ENCODE peak calls at places on chromosomes 11 and 22, in nine cellular contexts. X, S, P, T, E, I, O, U and N are unnamed samples.

GRCh38 chr11:11211888-11212287 is 141.2 kb downstream of the CSNK2A3 start:
- DNase-seq in X (no peak), U (no peak), T (no peak), S (peak; percentile 73), E (no peak), I (no peak), O (no peak), P (no peak), N (peak; percentile 65)

GRCh38 chr11:59556883-59557205 is 45.5 kb downstream of the OR4D9 start:
- DNase-seq in P (no peak), X (no peak), E (no peak), U (no peak), S (no peak), O (no peak), T (no peak), I (no peak), N (no peak)

GRCh38 chr11:662689-663274 is 25.7 kb downstream of the DRD4 start:
- DNase-seq in P (peak; percentile 82), I (peak; percentile 2), O (no peak), U (peak; percentile 46), S (peak; percentile 18), X (no peak), E (peak; percentile 72), T (peak; percentile 50), N (peak; percentile 66)

GRCh38 chr11:31817054-31817620 is 6.0 kb upstream of the PAX6 start:
- DNase-seq in S (peak; percentile 39), U (no peak), O (peak; percentile 52), I (no peak), T (no peak), P (no peak), X (no peak), E (no peak), N (no peak)

GRCh38 chr22:44120314-44120704 is 60.4 kb upstream of the PARVG start:
- DNase-seq in I (no peak), E (no peak), P (no peak), X (no peak), O (peak; percentile 10), U (no peak), T (no peak), S (no peak), N (no peak)

GRCh38 chr11:120632579-120632978 is 121.0 kb downstream of the GRIK4 start:
- DNase-seq in X (no peak), P (no peak), U (no peak), O (no peak), T (no peak), S (no peak), E (no peak), I (no peak), N (no peak)

GRCh38 chr11:47186076-47186936 is at the start of gene PACSIN3:
- DNase-seq in U (no peak), E (peak; percentile 71), I (peak; percentile 21), O (peak; percentile 82), X (no peak), T (no peak), P (no peak), S (peak; percentile 35), N (peak; percentile 64)

GRCh38 chr11:26551186-26551801 is 20.8 kb downstream of the MUC15 start:
- DNase-seq in X (no peak), I (no peak), S (peak; percentile 26), U (no peak), P (no peak), T (peak; percentile 11), E (no peak), O (no peak), N (no peak)

GRCh38 chr11:120694706-120695105 is 183.2 kb downstream of the GRIK4 start:
- DNase-seq in U (no peak), E (no peak), P (no peak), T (no peak), X (no peak), O (no peak), S (no peak), I (no peak), N (no peak)

GRCh38 chr22:31895317-31896133 is 48.8 kb upstream of the YWHAH start:
- DNase-seq in S (no peak), X (no peak), T (no peak), P (no peak), U (no peak), I (no peak), O (no peak), E (no peak), N (no peak)

GRCh38 chr11:9330387-9331384 is 16.3 kb upstream of the TMEM41B start:
- DNase-seq in U (no peak), O (no peak), P (no peak), X (peak; percentile 85), S (no peak), T (no peak), E (no peak), I (no peak), N (no peak)

GRCh38 chr11:5809122-5809519 is 397 bp downstream of the OR52N2 start:
- DNase-seq in U (no peak), O (no peak), P (no peak), S (no peak), E (no peak), I (no peak), T (no peak), X (no peak), N (no peak)

GRCh38 chr11:14308897-14309387 is 50.0 kb downstream of the RRAS2 start:
- DNase-seq in P (no peak), I (no peak), X (no peak), E (no peak), T (no peak), S (no peak), O (no peak), U (no peak), N (no peak)

GRCh38 chr11:2305862-2306823 is 4.3 kb downstream of the TSPAN32 start:
- DNase-seq in T (no peak), X (peak; percentile 37), P (peak; percentile 86), U (no peak), O (peak; percentile 97), I (no peak), E (no peak), S (no peak), N (no peak)

GRCh38 chr11:2525166-2525861 is 80.5 kb downstream of the KCNQ1 start:
- DNase-seq in X (no peak), S (no peak), P (no peak), E (no peak), U (no peak), I (no peak), O (peak; percentile 53), T (no peak), N (peak; percentile 90)

GRCh38 chr11:94786264-94787126 is 18.3 kb downstream of the AMOTL1 start:
- DNase-seq in S (no peak), U (no peak), T (no peak), O (no peak), E (peak; percentile 23), I (no peak), P (no peak), X (no peak), N (no peak)

GRCh38 chr11:19079643-19080440 is 19.3 kb upstream of the MRGPRX2 start:
- DNase-seq in E (peak; percentile 70), P (no peak), X (peak; percentile 90), S (peak; percentile 50), U (no peak), I (no peak), T (no peak), O (no peak), N (peak; percentile 72)

GRCh38 chr11:46633291-46634217 is 16.2 kb downstream of the ATG13 start:
- DNase-seq in S (no peak), T (no peak), O (no peak), E (no peak), X (no peak), P (no peak), U (no peak), I (no peak), N (no peak)

GRCh38 chr11:3902441-3902840 is 47.0 kb downstream of the STIM1 start:
- DNase-seq in S (no peak), E (no peak), I (no peak), O (no peak), U (no peak), T (no peak), X (no peak), P (no peak), N (no peak)

GRCh38 chr11:118152552-118153471 is at the start of gene SCN4B:
- DNase-seq in I (no peak), T (peak; percentile 23), P (peak; percentile 75), E (peak; percentile 31), O (peak; percentile 87), U (peak; percentile 62), S (peak; percentile 89), X (no peak), N (peak; percentile 66)

GRCh38 chr11:95699631-95700470 is 89.7 kb downstream of the FAM76B start:
- DNase-seq in I (no peak), U (no peak), E (no peak), O (no peak), T (no peak), X (no peak), P (no peak), S (no peak), N (no peak)

GRCh38 chr11:58334708-58335107 is 24.2 kb downstream of the OR5B17 start:
- DNase-seq in U (no peak), X (peak; percentile 43), E (peak; percentile 38), I (no peak), T (no peak), P (no peak), O (no peak), S (no peak), N (no peak)

GRCh38 chr11:71481101-71481960 is 28.3 kb downstream of the NADSYN1 start:
- DNase-seq in E (peak; percentile 10), T (no peak), S (no peak), P (no peak), X (no peak), O (no peak), I (no peak), U (no peak), N (no peak)

GRCh38 chr22:49622241-49623105 is 205.2 kb downstream of the BRD1 start:
- DNase-seq in I (no peak), U (no peak), T (no peak), E (no peak), O (no peak), S (no peak), P (no peak), X (no peak), N (no peak)

GRCh38 chr11:123173040-123173855 is 21.8 kb downstream of the CLMP start:
- DNase-seq in I (no peak), T (no peak), P (no peak), S (no peak), E (no peak), X (peak; percentile 98), U (no peak), O (no peak), N (no peak)

GRCh38 chr22:49269928-49270327 is 557.7 kb downstream of the BRD1 start:
- DNase-seq in I (no peak), E (no peak), S (no peak), P (peak; percentile 4), X (no peak), T (no peak), U (no peak), O (no peak), N (no peak)

GRCh38 chr11:64800633-64801464 is 2.2 kb downstream of the MAP4K2 start:
- DNase-seq in E (no peak), X (no peak), T (no peak), U (no peak), O (peak; percentile 66), I (no peak), S (no peak), P (no peak), N (no peak)

GRCh38 chr11:38246451-38246850 is 1648.4 kb upstream of the RAG2 start:
- DNase-seq in T (no peak), E (no peak), X (no peak), O (no peak), U (no peak), S (no peak), I (no peak), P (no peak), N (no peak)